ENCODE peak calls at places on chromosome 6, in six cellular contexts. One of them, this sample, is unnamed.
A peak's percentile ranks its signal among the peaks of the same experiment; 100 is the strongest.

GRCh38 chr6:44131880-44132279 is 4.5 kb downstream of the TMEM63B start:
- DNase-seq in CD14-positive monocyte: no peak
- DNase-seq in GM23248: no peak
- DNase-seq in LNCaP clone FGC: peak; percentile 63
- DNase-seq in transverse colon: peak; percentile 75
- DNase-seq in mesothelial cell of epicardium: no peak
- DNase-seq in this sample: no peak

GRCh38 chr6:136723780-136724179 is 68.5 kb downstream of the MAP3K5 start:
- DNase-seq in CD14-positive monocyte: no peak
- DNase-seq in GM23248: no peak
- DNase-seq in LNCaP clone FGC: no peak
- DNase-seq in transverse colon: no peak
- DNase-seq in mesothelial cell of epicardium: no peak
- DNase-seq in this sample: no peak

GRCh38 chr6:141169419-141169818 is 963.3 kb upstream of the GJE1 start:
- DNase-seq in CD14-positive monocyte: no peak
- DNase-seq in GM23248: peak; percentile 83
- DNase-seq in LNCaP clone FGC: no peak
- DNase-seq in transverse colon: no peak
- DNase-seq in mesothelial cell of epicardium: no peak
- DNase-seq in this sample: no peak

GRCh38 chr6:14770572-14770971 is 475.3 kb upstream of the JARID2 start:
- DNase-seq in CD14-positive monocyte: no peak
- DNase-seq in GM23248: no peak
- DNase-seq in LNCaP clone FGC: no peak
- DNase-seq in transverse colon: no peak
- DNase-seq in mesothelial cell of epicardium: no peak
- DNase-seq in this sample: no peak

GRCh38 chr6:169939554-169940164 is 188.2 kb downstream of the ERMARD start:
- DNase-seq in CD14-positive monocyte: no peak
- DNase-seq in GM23248: no peak
- DNase-seq in LNCaP clone FGC: no peak
- DNase-seq in transverse colon: no peak
- DNase-seq in mesothelial cell of epicardium: no peak
- DNase-seq in this sample: no peak

GRCh38 chr6:156816505-156816904 is 39.3 kb downstream of the ARID1B start:
- DNase-seq in CD14-positive monocyte: no peak
- DNase-seq in GM23248: no peak
- DNase-seq in LNCaP clone FGC: no peak
- DNase-seq in transverse colon: peak; percentile 35
- DNase-seq in mesothelial cell of epicardium: no peak
- DNase-seq in this sample: no peak

GRCh38 chr6:165941249-165941648 is 226.4 kb downstream of the TBXT start:
- DNase-seq in CD14-positive monocyte: no peak
- DNase-seq in GM23248: no peak
- DNase-seq in LNCaP clone FGC: no peak
- DNase-seq in transverse colon: no peak
- DNase-seq in mesothelial cell of epicardium: no peak
- DNase-seq in this sample: no peak

GRCh38 chr6:7150381-7151064 is 42.8 kb downstream of the RREB1 start:
- DNase-seq in CD14-positive monocyte: no peak
- DNase-seq in GM23248: no peak
- DNase-seq in LNCaP clone FGC: no peak
- DNase-seq in transverse colon: no peak
- DNase-seq in mesothelial cell of epicardium: no peak
- DNase-seq in this sample: no peak

GRCh38 chr6:105601541-105602174 is 198.8 kb upstream of the PREP start:
- DNase-seq in CD14-positive monocyte: peak; percentile 78
- DNase-seq in GM23248: peak; percentile 99
- DNase-seq in LNCaP clone FGC: no peak
- DNase-seq in transverse colon: peak; percentile 67
- DNase-seq in mesothelial cell of epicardium: no peak
- DNase-seq in this sample: peak; percentile 78

GRCh38 chr6:148526145-148526544 is 183.5 kb downstream of the SASH1 start:
- DNase-seq in CD14-positive monocyte: no peak
- DNase-seq in GM23248: no peak
- DNase-seq in LNCaP clone FGC: no peak
- DNase-seq in transverse colon: no peak
- DNase-seq in mesothelial cell of epicardium: no peak
- DNase-seq in this sample: no peak

GRCh38 chr6:71248306-71248705 is 40.3 kb upstream of the OGFRL1 start:
- DNase-seq in CD14-positive monocyte: peak; percentile 74
- DNase-seq in GM23248: peak; percentile 85
- DNase-seq in LNCaP clone FGC: no peak
- DNase-seq in transverse colon: no peak
- DNase-seq in mesothelial cell of epicardium: no peak
- DNase-seq in this sample: no peak

GRCh38 chr6:152828431-152828830 is 77.8 kb downstream of the VIP start:
- DNase-seq in CD14-positive monocyte: no peak
- DNase-seq in GM23248: no peak
- DNase-seq in LNCaP clone FGC: no peak
- DNase-seq in transverse colon: no peak
- DNase-seq in mesothelial cell of epicardium: no peak
- DNase-seq in this sample: no peak

GRCh38 chr6:168309997-168310396 is 9.6 kb downstream of the DACT2 start:
- DNase-seq in CD14-positive monocyte: no peak
- DNase-seq in GM23248: no peak
- DNase-seq in LNCaP clone FGC: no peak
- DNase-seq in transverse colon: no peak
- DNase-seq in mesothelial cell of epicardium: no peak
- DNase-seq in this sample: no peak

GRCh38 chr6:30258204-30258603 is 45.0 kb upstream of the TRIM26 start:
- DNase-seq in CD14-positive monocyte: no peak
- DNase-seq in GM23248: no peak
- DNase-seq in LNCaP clone FGC: no peak
- DNase-seq in transverse colon: no peak
- DNase-seq in mesothelial cell of epicardium: no peak
- DNase-seq in this sample: no peak

GRCh38 chr6:5094327-5094726 is 9.2 kb downstream of the PPP1R3G start:
- DNase-seq in CD14-positive monocyte: no peak
- DNase-seq in GM23248: peak; percentile 94
- DNase-seq in LNCaP clone FGC: no peak
- DNase-seq in transverse colon: no peak
- DNase-seq in mesothelial cell of epicardium: no peak
- DNase-seq in this sample: no peak

GRCh38 chr6:26019261-26019845 is 56.8 kb downstream of the TRIM38 start:
- DNase-seq in CD14-positive monocyte: no peak
- DNase-seq in GM23248: no peak
- DNase-seq in LNCaP clone FGC: no peak
- DNase-seq in transverse colon: no peak
- DNase-seq in mesothelial cell of epicardium: no peak
- DNase-seq in this sample: no peak

GRCh38 chr6:39884696-39885095 is 49.6 kb downstream of the MOCS1 start:
- DNase-seq in CD14-positive monocyte: no peak
- DNase-seq in GM23248: peak; percentile 54
- DNase-seq in LNCaP clone FGC: no peak
- DNase-seq in transverse colon: no peak
- DNase-seq in mesothelial cell of epicardium: no peak
- DNase-seq in this sample: no peak

GRCh38 chr6:85436408-85436807 is 13.5 kb upstream of the NT5E start:
- DNase-seq in CD14-positive monocyte: no peak
- DNase-seq in GM23248: peak; percentile 67
- DNase-seq in LNCaP clone FGC: no peak
- DNase-seq in transverse colon: no peak
- DNase-seq in mesothelial cell of epicardium: no peak
- DNase-seq in this sample: no peak

This sample was measured in DMS 273 treated with DMSO at 0.1 percent for 48 hours.